ENCODE peak calls at places on chromosome 10, in four cellular contexts. H is mesenchymal stem cell, V is trophoblast cell, D is H9. P is an unnamed sample.

GRCh38 chr10:133167693-133168616 is 7.9 kb downstream of the KNDC1 start:
- DNase-seq in H (no peak), V (no peak), D (no peak), P (no peak)

GRCh38 chr10:58588673-58589265 is 76.1 kb downstream of the BICC1 start:
- DNase-seq in V (no peak), H (no peak), D (peak; percentile 62), P (no peak)

GRCh38 chr10:112774808-112775207 is 175.2 kb upstream of the TCF7L2 start:
- DNase-seq in D (no peak), V (no peak), H (no peak), P (no peak)

GRCh38 chr10:121956111-121957061 is 18.6 kb downstream of the NSMCE4A start:
- DNase-seq in D (no peak), H (no peak), V (no peak), P (peak; percentile 73)

GRCh38 chr10:101607124-101607523 is 19.0 kb downstream of the DPCD start:
- DNase-seq in D (no peak), H (no peak), V (no peak), P (no peak)

GRCh38 chr10:50416885-50417284 is 165.6 kb upstream of the ASAH2 start:
- DNase-seq in V (no peak), D (no peak), H (no peak), P (no peak)

GRCh38 chr10:128566376-128566968 is 440.2 kb upstream of the MKI67 start:
- DNase-seq in H (no peak), V (no peak), D (no peak), P (no peak)

GRCh38 chr10:47038881-47039557 is 127.8 kb downstream of the PTPN20 start:
- DNase-seq in D (no peak), V (peak; percentile 94), H (peak; percentile 38), P (no peak)

GRCh38 chr10:23543696-23544095 is 104.8 kb downstream of the OTUD1 start:
- DNase-seq in H (no peak), V (no peak), D (no peak), P (no peak)

GRCh38 chr10:86103391-86104101 is 263.0 kb downstream of the GRID1 start:
- DNase-seq in H (no peak), D (no peak), V (peak; percentile 4), P (no peak)

GRCh38 chr10:102504179-102504975 is 605 bp downstream of the SUFU start:
- DNase-seq in V (peak; percentile 12), H (peak; percentile 52), D (peak; percentile 70), P (peak; percentile 45)

GRCh38 chr10:123562811-123563580 is 103.2 kb upstream of the GPR26 start:
- DNase-seq in H (no peak), D (peak; percentile 15), V (no peak), P (no peak)

GRCh38 chr10:110226926-110227641 is 19.7 kb downstream of the MXI1 start:
- DNase-seq in V (no peak), H (peak; percentile 39), D (peak; percentile 70), P (peak; percentile 19)

GRCh38 chr10:3672220-3672619 is 112.8 kb downstream of the KLF6 start:
- DNase-seq in H (no peak), V (no peak), D (no peak), P (peak; percentile 28)

GRCh38 chr10:34922138-34922537 is 107.0 kb upstream of the PARD3 start:
- DNase-seq in D (no peak), V (no peak), H (no peak), P (peak; percentile 32)

GRCh38 chr10:24432478-24433416 is 223.8 kb downstream of the KIAA1217 start:
- DNase-seq in V (peak; percentile 84), D (no peak), H (peak; percentile 52), P (peak; percentile 24)

GRCh38 chr10:49015700-49016099 is 76.1 kb upstream of the LRRC18 start:
- DNase-seq in V (no peak), D (no peak), H (no peak), P (no peak)

GRCh38 chr10:100364735-100365391 is 17.8 kb downstream of the SCD start:
- DNase-seq in H (peak; percentile 89), D (peak; percentile 86), V (no peak), P (peak; percentile 60)

GRCh38 chr10:12501851-12502525 is 152.6 kb downstream of the CAMK1D start:
- DNase-seq in D (no peak), V (no peak), H (no peak), P (no peak)

DNA sequence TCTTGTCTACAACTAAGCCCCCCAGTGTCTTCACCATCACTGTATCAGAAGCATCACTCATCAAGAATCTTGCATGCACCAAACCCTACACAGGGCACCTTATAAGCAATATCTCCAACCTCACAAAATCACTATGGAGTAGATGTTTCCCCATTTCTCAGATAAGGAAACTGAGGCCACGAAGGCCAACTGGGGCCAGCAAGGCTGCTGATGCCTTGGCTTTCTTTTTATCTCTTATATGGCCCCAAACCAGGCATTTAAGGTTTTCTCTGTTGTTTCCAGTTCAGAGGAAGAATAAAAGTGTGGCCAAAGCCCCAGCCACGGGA is 47.3 kb upstream of the NPFFR1 start:
- DNase-seq in V (no peak), D (no peak), H (no peak), P (no peak)
- H3K27ac ChIP-seq in V (no peak overlapping the region), D (no peak overlapping the region), H (peak overlapping the region; percentile 75), P (no peak overlapping the region)

GRCh38 chr10:125822878-125823662 is at the start of the genes BCCIP and UROS:
- DNase-seq in D (peak; percentile 85), H (peak; percentile 90), V (peak; percentile 81), P (peak; percentile 87)
- H3K14ac ChIP-seq in D (peak within 1 kb of the TSS; percentile 99), H (no peak within 1 kb of the TSS), V (peak within 1 kb of the TSS; percentile 89), P (peak within 1 kb of the TSS; percentile 100)

GRCh38 chr10:119396008-119396708 is 146.4 kb downstream of the RGS10 start:
- DNase-seq in V (no peak), H (no peak), D (no peak), P (no peak)

GRCh38 chr10:119396709-119397071 is 145.8 kb downstream of the RGS10 start:
- DNase-seq in H (no peak), V (no peak), D (no peak), P (no peak)

GRCh38 chr10:119398996-119399395 is 143.5 kb downstream of the RGS10 start:
- DNase-seq in V (no peak), D (no peak), H (peak; percentile 56), P (peak; percentile 46)

GRCh38 chr10:119395287-119396007 is 147.1 kb downstream of the RGS10 start:
- DNase-seq in V (no peak), D (no peak), H (peak; percentile 68), P (peak; percentile 33)

DNA sequence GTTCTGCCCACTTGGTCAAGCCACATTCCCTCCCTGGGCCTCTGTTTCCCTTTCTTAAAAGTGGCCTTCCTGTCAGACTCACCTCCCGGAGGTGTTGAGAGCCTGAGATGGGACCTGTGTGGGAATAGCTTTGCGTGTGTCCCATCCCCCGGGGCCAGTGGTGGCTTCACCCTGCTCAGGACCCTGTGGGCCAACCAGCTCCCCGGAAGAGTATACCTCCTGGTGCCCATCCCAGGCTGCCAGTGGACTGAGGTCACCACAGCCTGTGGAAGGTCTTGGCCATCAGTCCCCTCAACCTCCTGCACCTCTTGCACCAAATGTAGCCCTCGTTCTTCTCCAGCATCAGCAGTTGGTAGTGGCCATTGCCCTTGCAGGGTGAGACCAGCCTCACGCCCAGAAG is 145.1 kb downstream of the RGS10 start:
- DNase-seq in H (no peak), V (no peak), D (no peak), P (no peak)
- H3K27ac ChIP-seq in H (no peak overlapping the region), V (no peak overlapping the region), D (no peak overlapping the region), P (no peak overlapping the region)

GRCh38 chr10:96236090-96236478 is 35.3 kb downstream of the BLNK start:
- DNase-seq in H (no peak), D (no peak), V (peak; percentile 74), P (no peak)
- H3K14ac ChIP-seq in H (no peak overlapping the region), D (no peak overlapping the region), V (no peak overlapping the region), P (no peak overlapping the region)

GRCh38 chr10:105950410-105950809 is 1214.1 kb downstream of the SORCS1 start:
- DNase-seq in H (peak; percentile 28), D (peak; percentile 52), V (no peak), P (peak; percentile 34)

GRCh38 chr10:105956550-105956949 is 1208.0 kb downstream of the SORCS1 start:
- DNase-seq in V (no peak), D (no peak), H (no peak), P (no peak)

GRCh38 chr10:105952153-105952552 is 1212.4 kb downstream of the SORCS1 start:
- DNase-seq in H (peak; percentile 37), D (peak; percentile 46), V (no peak), P (peak; percentile 27)

GRCh38 chr10:105953056-105953455 is 1211.5 kb downstream of the SORCS1 start:
- DNase-seq in D (no peak), H (no peak), V (no peak), P (no peak)
- H3K27ac ChIP-seq in D (no peak overlapping the region), H (no peak overlapping the region), V (no peak overlapping the region), P (no peak overlapping the region)

DNA sequence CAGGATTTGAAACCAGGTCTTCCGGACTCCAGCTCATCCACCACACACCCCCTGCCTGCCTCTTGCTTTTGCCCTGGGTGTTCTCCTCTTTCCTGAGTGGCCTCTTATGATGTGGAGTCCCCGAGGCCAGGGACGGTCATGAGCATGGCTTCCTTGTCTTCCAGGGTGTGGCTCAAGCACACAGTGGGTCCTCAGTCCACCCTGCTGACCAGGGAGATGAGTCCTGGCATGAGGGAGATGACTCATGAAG is 32.8 kb downstream of the DNAJB12 start:
- DNase-seq in V (peak; percentile 76), D (no peak), H (no peak), P (no peak)
- H3K14ac ChIP-seq in V (peak overlapping the region; percentile 96), D (no peak overlapping the region), H (no peak overlapping the region), P (peak overlapping the region; percentile 92)

GRCh38 chr10:8057636-8058273 is 3.3 kb downstream of the GATA3 start:
- DNase-seq in V (no peak), D (no peak), H (peak; percentile 56), P (no peak)
- H3K27ac ChIP-seq in V (peak overlapping the region; percentile 99), D (no peak overlapping the region), H (no peak overlapping the region), P (no peak overlapping the region)

GRCh38 chr10:129893690-129894089 is 70.4 kb downstream of the EBF3 start:
- DNase-seq in D (no peak), V (no peak), H (no peak), P (no peak)

GRCh38 chr10:129896231-129897150 is 67.6 kb downstream of the EBF3 start:
- DNase-seq in H (no peak), V (no peak), D (peak; percentile 46), P (no peak)

GRCh38 chr10:129891806-129892205 is 72.3 kb downstream of the EBF3 start:
- DNase-seq in H (no peak), D (peak; percentile 63), V (no peak), P (no peak)

GRCh38 chr10:129892571-129893045 is 71.5 kb downstream of the EBF3 start:
- DNase-seq in H (no peak), D (no peak), V (no peak), P (no peak)

DNA sequence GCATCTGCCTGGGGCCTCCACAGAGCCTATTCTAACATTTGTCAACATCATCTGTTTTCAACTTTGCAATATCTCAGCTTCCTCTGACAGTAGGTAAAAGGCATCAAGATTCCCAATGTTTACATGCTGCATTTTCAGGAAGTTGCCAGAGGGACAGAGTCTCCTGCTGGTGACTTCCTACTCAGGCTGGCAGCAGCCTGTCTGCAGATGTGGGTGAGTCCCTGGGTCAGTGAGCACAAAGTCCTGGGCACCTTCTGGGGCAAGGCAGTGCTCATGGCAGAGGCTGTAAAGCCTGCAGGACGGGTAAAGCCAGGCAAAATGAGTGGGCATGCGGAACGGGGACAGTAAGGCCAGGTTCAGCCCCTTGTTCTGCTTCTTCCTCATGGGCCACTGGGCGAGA is 69.4 kb downstream of the EBF3 start:
- DNase-seq in V (no peak), D (peak; percentile 28), H (no peak), P (no peak)
- H3K14ac ChIP-seq in V (no peak overlapping the region), D (no peak overlapping the region), H (no peak overlapping the region), P (no peak overlapping the region)

P was measured in IMR-90.